ENCODE peak calls at places on chromosomes 3 and 15, in eight cellular contexts. S is stimulated activated CD4-positive, alpha-beta T cell treated with anti-CD3 and anti-CD28 coated beads, Interleukin-15, amount 100 ng/mL, for 48 hours; A is HL-60; W is NT2/D1; G is activated CD8-positive, alpha-beta T cell treated with anti-CD3 and anti-CD28 coated beads for 36 hours; I is KBM-7; C is fibroblast of the aortic adventitia; X is NCI-H1436. Z is an unnamed sample.

GRCh38 chr3:9247361-9248231 is 1.9 kb downstream of the SRGAP3 start:
- DNase-seq in S (no peak), A (no peak), W (no peak), G (no peak), I (no peak), C (no peak), X (no peak), Z (no peak)

GRCh38 chr15:65796610-65797012 is 4.5 kb upstream of the DENND4A start:
- DNase-seq in S (no peak), A (no peak), W (no peak), G (no peak), I (peak), C (peak), X (no peak), Z (no peak)

GRCh38 chr3:192827208-192827607 is 90.4 kb downstream of the MB21D2 start:
- DNase-seq in S (no peak), A (no peak), W (no peak), G (no peak), I (no peak), C (no peak), X (no peak), Z (no peak)

GRCh38 chr15:56247266-56247665 is 3.6 kb upstream of the RFX7 start:
- DNase-seq in S (no peak), A (no peak), W (no peak), G (no peak), I (no peak), C (no peak), X (no peak), Z (no peak)

GRCh38 chr15:74434260-74434915 is 630 bp upstream of the SEMA7A start:
- DNase-seq in S (no peak), A (no peak), W (no peak), G (no peak), I (no peak), C (no peak), X (no peak), Z (no peak)

GRCh38 chr3:161372321-161373260 is 1.3 kb upstream of the SPTSSB start:
- DNase-seq in S (no peak), A (no peak), W (no peak), G (peak), I (peak), C (no peak), X (peak), Z (no peak)

GRCh38 chr3:72348357-72348756 is 499.9 kb downstream of the SHQ1 start:
- DNase-seq in S (no peak), A (no peak), W (no peak), G (no peak), I (no peak), C (no peak), X (no peak), Z (no peak)

GRCh38 chr15:56917652-56918045 is 795 bp upstream of the TCF12 start:
- DNase-seq in S (peak), A (no peak), W (no peak), G (no peak), I (no peak), C (no peak), X (no peak), Z (no peak)

GRCh38 chr15:36769110-36769509 is 189.7 kb downstream of the CDIN1 start:
- DNase-seq in S (no peak), A (no peak), W (no peak), G (no peak), I (no peak), C (peak), X (no peak), Z (no peak)

GRCh38 chr3:196968233-196969000 is at the start of gene PIGZ:
- DNase-seq in S (no peak), A (peak), W (no peak), G (peak), I (peak), C (peak), X (peak), Z (no peak)

GRCh38 chr15:23038741-23039150 is 623 bp downstream of the TUBGCP5 start:
- DNase-seq in S (no peak), A (no peak), W (no peak), G (no peak), I (peak), C (peak), X (no peak), Z (no peak)

GRCh38 chr15:29094711-29095110 is 174.9 kb downstream of the NSMCE3 start:
- DNase-seq in S (no peak), A (no peak), W (no peak), G (no peak), I (no peak), C (no peak), X (no peak), Z (peak)

GRCh38 chr3:119700269-119700919 is 2.4 kb upstream of the CFAP91 start:
- DNase-seq in S (no peak), A (peak), W (no peak), G (peak), I (peak), C (peak), X (no peak), Z (peak)

GRCh38 chr15:65049418-65049840 is 4.2 kb downstream of the SLC51B start:
- DNase-seq in S (peak), A (peak), W (no peak), G (peak), I (peak), C (peak), X (peak), Z (peak)

GRCh38 chr3:159631226-159631625 is 357.4 kb upstream of the IL12A start:
- DNase-seq in S (no peak), A (no peak), W (no peak), G (no peak), I (no peak), C (no peak), X (no peak), Z (no peak)

GRCh38 chr15:61051570-61052031 is 177.5 kb downstream of the RORA start:
- DNase-seq in S (no peak), A (no peak), W (peak), G (no peak), I (peak), C (peak), X (no peak), Z (no peak)

GRCh38 chr3:170465935-170466334 is 47.3 kb downstream of the CLDN11 start:
- DNase-seq in S (no peak), A (no peak), W (no peak), G (no peak), I (no peak), C (no peak), X (no peak), Z (no peak)

GRCh38 chr3:119653871-119654270 is 6.5 kb downstream of the POPDC2 start:
- DNase-seq in S (no peak), A (peak), W (no peak), G (no peak), I (peak), C (no peak), X (no peak), Z (no peak)

GRCh38 chr3:133374706-133375105 is 25.1 kb upstream of the BFSP2 start:
- DNase-seq in S (no peak), A (no peak), W (no peak), G (no peak), I (no peak), C (peak), X (peak), Z (no peak)

GRCh38 chr3:26102376-26103110 is 312.7 kb downstream of the OXSM start:
- DNase-seq in S (no peak), A (no peak), W (no peak), G (no peak), I (no peak), C (no peak), X (no peak), Z (no peak)

GRCh38 chr15:61327019-61327631 is 98.0 kb upstream of the RORA start:
- DNase-seq in S (no peak), A (no peak), W (no peak), G (no peak), I (no peak), C (no peak), X (peak), Z (no peak)

GRCh38 chr3:4606915-4607314 is 113.8 kb downstream of the ITPR1 start:
- DNase-seq in S (no peak), A (no peak), W (no peak), G (no peak), I (no peak), C (no peak), X (no peak), Z (no peak)

GRCh38 chr15:101652783-101653430 is 726 bp upstream of the TM2D3 start:
- DNase-seq in S (no peak), A (no peak), W (no peak), G (peak), I (no peak), C (no peak), X (no peak), Z (no peak)

GRCh38 chr3:67094769-67095168 is 96.7 kb downstream of the KBTBD8 start:
- DNase-seq in S (no peak), A (no peak), W (no peak), G (no peak), I (no peak), C (peak), X (no peak), Z (no peak)

GRCh38 chr3:132800958-132801357 is 78.7 kb upstream of the NPHP3 start:
- DNase-seq in S (no peak), A (no peak), W (no peak), G (no peak), I (no peak), C (no peak), X (no peak), Z (no peak)

GRCh38 chr15:98674336-98674735 is 26.0 kb downstream of the IGF1R start:
- DNase-seq in S (no peak), A (no peak), W (no peak), G (no peak), I (no peak), C (peak), X (no peak), Z (no peak)

GRCh38 chr3:49723301-49723630 is 485 bp downstream of the GMPPB start:
- DNase-seq in S (peak), A (peak), W (no peak), G (peak), I (peak), C (peak), X (no peak), Z (no peak)

GRCh38 chr3:133413166-133414020 is 13.5 kb downstream of the BFSP2 start:
- DNase-seq in S (no peak), A (no peak), W (no peak), G (peak), I (peak), C (peak), X (peak), Z (no peak)

GRCh38 chr3:111936191-111936841 is 42.5 kb upstream of the ABHD10 start:
- DNase-seq in S (no peak), A (no peak), W (no peak), G (no peak), I (no peak), C (peak), X (no peak), Z (no peak)

Z was measured in CD14-positive monocyte.